ENCODE peak calls at places on chromosomes 6 and 20, in nine cellular contexts. P, Y, Q, X, H, D, M, K and G are unnamed samples.

GRCh38 chr6:44504321-44504761 is 116.8 kb downstream of the CDC5L start:
- DNase-seq in P (no peak), Y (no peak), Q (no peak), X (no peak), H (no peak), D (no peak), M (no peak), K (no peak), G (no peak)

GRCh38 chr6:21885532-21886089 is 292.1 kb downstream of the SOX4 start:
- DNase-seq in P (peak), Y (no peak), Q (no peak), X (no peak), H (peak), D (peak), M (no peak), K (peak), G (no peak)

GRCh38 chr6:34914358-34914757 is 25.3 kb downstream of the ANKS1A start:
- DNase-seq in P (no peak), Y (no peak), Q (no peak), X (no peak), H (no peak), D (no peak), M (no peak), K (no peak), G (no peak)

GRCh38 chr6:18327621-18328548 is 59.3 kb upstream of the RNF144B start:
- DNase-seq in P (no peak), Y (no peak), Q (no peak), X (no peak), H (peak), D (no peak), M (no peak), K (peak), G (peak)

GRCh38 chr6:85473748-85474147 is 23.9 kb downstream of the NT5E start:
- DNase-seq in P (no peak), Y (no peak), Q (no peak), X (no peak), H (no peak), D (no peak), M (no peak), K (no peak), G (no peak)

GRCh38 chr6:138017156-138017757 is 90.0 kb downstream of the PERP start:
- DNase-seq in P (no peak), Y (no peak), Q (no peak), X (no peak), H (peak), D (no peak), M (no peak), K (no peak), G (no peak)

GRCh38 chr6:111122458-111123286 is 35.4 kb downstream of the SLC16A10 start:
- DNase-seq in P (no peak), Y (peak), Q (no peak), X (no peak), H (no peak), D (no peak), M (no peak), K (no peak), G (no peak)

GRCh38 chr6:104229057-104229456 is 630.7 kb downstream of the HACE1 start:
- DNase-seq in P (no peak), Y (no peak), Q (no peak), X (no peak), H (no peak), D (no peak), M (no peak), K (no peak), G (no peak)

GRCh38 chr20:48186447-48186846 is 401.2 kb upstream of the SULF2 start:
- DNase-seq in P (no peak), Y (no peak), Q (no peak), X (no peak), H (peak), D (no peak), M (no peak), K (no peak), G (no peak)

GRCh38 chr6:8674088-8674487 is 238.7 kb upstream of the SLC35B3 start:
- DNase-seq in P (no peak), Y (no peak), Q (no peak), X (no peak), H (no peak), D (no peak), M (no peak), K (no peak), G (no peak)